ENCODE peak calls at places on chromosomes 4 and X, in four cellular contexts. E is HepG2, P is PC-3, W is H9. K is an unnamed sample.

GRCh38 chrX:18833071-18833731 is 125.8 kb downstream of the PPEF1 start:
- DNase-seq in E (no peak), P (no peak), W (no peak), K (peak; percentile 73)

GRCh38 chr4:54281060-54281781 is 52.1 kb downstream of the PDGFRA start:
- DNase-seq in E (no peak), P (peak; percentile 90), W (no peak), K (peak; percentile 90)

GRCh38 chr4:89539797-89540711 is 232.5 kb upstream of the GPRIN3 start:
- DNase-seq in E (no peak), P (no peak), W (no peak), K (no peak)

GRCh38 chr4:71202703-71203102 is 136.1 kb upstream of the SLC4A4 start:
- DNase-seq in E (no peak), P (no peak), W (no peak), K (no peak)

GRCh38 chrX:47697171-47697570 is 38.2 kb upstream of the UXT start:
- DNase-seq in E (no peak), P (peak; percentile 42), W (no peak), K (no peak)

GRCh38 chrX:2629316-2630168 is 61.6 kb upstream of the CD99 start:
- DNase-seq in E (peak; percentile 28), P (no peak), W (no peak), K (no peak)

GRCh38 chrX:109890910-109891502 is 111.9 kb upstream of the TMEM164 start:
- DNase-seq in E (peak; percentile 43), P (peak; percentile 74), W (peak; percentile 76), K (peak; percentile 43)

GRCh38 chrX:3520987-3521875 is 174.8 kb upstream of the MXRA5 start:
- DNase-seq in E (no peak), P (no peak), W (no peak), K (no peak)

GRCh38 chr4:158777423-158777822 is 8.6 kb downstream of the FNIP2 start:
- DNase-seq in E (peak; percentile 45), P (no peak), W (no peak), K (no peak)

GRCh38 chrX:24619647-24620046 is 27.5 kb downstream of the PCYT1B start:
- DNase-seq in E (peak; percentile 36), P (peak; percentile 80), W (no peak), K (peak; percentile 18)

GRCh38 chrX:114717921-114718320 is 134.0 kb downstream of the HTR2C start:
- DNase-seq in E (no peak), P (no peak), W (peak; percentile 77), K (no peak)

GRCh38 chr4:118032691-118033090 is 1.6 kb upstream of the NDST3 start:
- DNase-seq in E (no peak), P (peak; percentile 60), W (peak; percentile 52), K (no peak)

GRCh38 chrX:48626401-48627298 is 29.4 kb downstream of the WDR13 start:
- DNase-seq in E (no peak), P (peak; percentile 6), W (no peak), K (no peak)

GRCh38 chrX:145843196-145843595 is 25.6 kb downstream of the SLITRK2 start:
- DNase-seq in E (no peak), P (no peak), W (no peak), K (no peak)

GRCh38 chr4:73019462-73020047 is 50.0 kb downstream of the COX18 start:
- DNase-seq in E (peak; percentile 23), P (peak; percentile 78), W (no peak), K (no peak)

GRCh38 chr4:21991050-21991449 is 42.5 kb upstream of the KCNIP4 start:
- DNase-seq in E (no peak), P (no peak), W (no peak), K (no peak)

GRCh38 chr4:91127891-91128290 is 1000.7 kb downstream of the CCSER1 start:
- DNase-seq in E (no peak), P (no peak), W (no peak), K (peak; percentile 39)

GRCh38 chr4:94978904-94979303 is 221.1 kb downstream of the BMPR1B start:
- DNase-seq in E (no peak), P (peak; percentile 7), W (no peak), K (no peak)

GRCh38 chr4:173014113-173014558 is 154.5 kb upstream of the GALNT7 start:
- DNase-seq in E (no peak), P (peak; percentile 57), W (peak; percentile 86), K (peak; percentile 48)

GRCh38 chrX:56248492-56248891 is 16.3 kb downstream of the KLF8 start:
- DNase-seq in E (peak; percentile 5), P (peak; percentile 60), W (peak; percentile 34), K (peak; percentile 48)

GRCh38 chr4:54930226-54930625 is 195.2 kb downstream of the KDR start:
- DNase-seq in E (no peak), P (peak; percentile 19), W (no peak), K (peak; percentile 52)

GRCh38 chr4:48722509-48723446 is 57.3 kb downstream of the FRYL start:
- DNase-seq in E (no peak), P (no peak), W (no peak), K (no peak)

DNA sequence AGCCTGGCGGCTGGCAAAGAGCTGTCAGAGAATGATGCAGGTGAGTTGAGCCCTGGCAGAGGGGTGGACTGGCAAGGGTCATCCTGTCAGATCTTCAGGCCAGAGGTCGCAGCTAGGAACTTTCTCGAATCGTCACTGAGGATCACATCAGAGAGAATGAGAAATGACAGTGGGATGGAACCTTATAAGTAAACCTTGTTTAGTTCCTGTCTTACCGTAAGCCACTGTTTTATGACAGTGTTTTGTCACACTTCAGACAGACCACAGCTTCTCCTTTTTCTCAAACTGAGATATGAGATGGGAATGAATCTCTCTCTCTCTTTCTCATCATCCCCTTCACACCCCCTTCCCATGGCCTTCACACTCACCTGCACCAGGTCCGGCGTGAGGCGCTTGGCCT is 9.3 kb downstream of the DIPK2B start:
- DNase-seq in E (no peak), P (no peak), W (no peak), K (no peak)
- H3K27ac ChIP-seq in E (no peak overlapping the region), P (peak overlapping the region; percentile 70), W (no peak overlapping the region), K (no peak overlapping the region)

GRCh38 chr4:187617117-187617516 is 378.5 kb upstream of the ZFP42 start:
- DNase-seq in E (no peak), P (no peak), W (no peak), K (no peak)
- H3K4me1 ChIP-seq in E (no peaks in the 10 kb centered on the region), P (peaks cover 3% of the 10 kb centered on the region), W (no peaks in the 10 kb centered on the region), K (no peaks in the 10 kb centered on the region)

GRCh38 chr4:8112036-8112576 is 46.5 kb downstream of the ABLIM2 start:
- DNase-seq in E (no peak), P (no peak), W (no peak), K (peak; percentile 16)

GRCh38 chr4:8108991-8109390 is 49.6 kb downstream of the ABLIM2 start:
- DNase-seq in E (no peak), P (no peak), W (no peak), K (peak; percentile 34)

GRCh38 chr4:8108261-8108660 is 50.4 kb downstream of the ABLIM2 start:
- DNase-seq in E (no peak), P (no peak), W (no peak), K (peak; percentile 38)

GRCh38 chr4:8109406-8110065 is 49.1 kb downstream of the ABLIM2 start:
- DNase-seq in E (no peak), P (no peak), W (no peak), K (no peak)

DNA sequence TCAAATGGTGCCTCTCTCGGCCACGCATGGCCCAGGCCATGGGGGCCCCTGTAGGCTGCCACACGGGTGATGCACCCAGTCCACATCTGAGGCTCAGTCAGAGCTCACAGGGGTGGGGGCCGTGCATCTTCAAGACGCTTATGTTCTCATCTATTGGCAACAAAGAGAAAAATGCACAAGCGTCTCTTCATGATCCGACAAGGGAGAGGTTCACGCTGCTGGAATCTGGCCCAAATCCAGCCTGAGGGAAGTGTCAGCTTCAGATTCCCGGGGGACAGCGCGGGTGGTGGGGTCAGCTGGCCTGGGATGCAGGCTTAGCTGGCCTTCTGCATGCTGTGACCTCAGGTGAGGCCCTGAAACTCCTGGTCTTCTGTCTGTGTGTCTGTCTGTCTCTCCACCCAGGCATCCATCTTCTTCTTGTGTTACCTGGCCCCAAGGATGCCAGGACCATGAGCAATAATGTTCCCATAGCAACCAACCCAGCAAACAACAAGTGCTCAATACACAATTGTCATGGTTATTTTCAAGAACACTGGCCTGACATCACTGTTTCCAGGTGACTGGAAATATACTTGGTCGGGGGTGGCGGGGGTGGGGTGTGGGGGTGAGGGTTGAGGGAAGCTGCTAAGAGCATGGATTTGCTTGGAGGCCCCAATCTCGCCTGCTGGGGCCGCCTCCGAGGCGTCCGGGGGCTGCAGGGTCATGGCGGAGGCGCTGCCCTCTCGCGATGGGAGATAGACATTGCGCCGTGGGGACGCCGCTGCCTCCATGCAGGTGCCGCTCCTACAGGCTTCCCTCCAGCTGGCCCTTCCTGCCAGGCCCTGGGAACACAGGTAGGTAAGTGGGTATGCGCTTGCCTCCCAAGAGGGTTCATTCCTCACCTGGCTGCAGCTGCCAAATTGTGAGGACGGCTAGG is 48.3 kb downstream of the ABLIM2 start:
- DNase-seq in E (peak; percentile 21), P (peak; percentile 40), W (peak; percentile 93), K (no peak)
- H3K27ac ChIP-seq in E (no peak overlapping the region), P (no peak overlapping the region), W (no peak overlapping the region), K (no peak overlapping the region)

DNA sequence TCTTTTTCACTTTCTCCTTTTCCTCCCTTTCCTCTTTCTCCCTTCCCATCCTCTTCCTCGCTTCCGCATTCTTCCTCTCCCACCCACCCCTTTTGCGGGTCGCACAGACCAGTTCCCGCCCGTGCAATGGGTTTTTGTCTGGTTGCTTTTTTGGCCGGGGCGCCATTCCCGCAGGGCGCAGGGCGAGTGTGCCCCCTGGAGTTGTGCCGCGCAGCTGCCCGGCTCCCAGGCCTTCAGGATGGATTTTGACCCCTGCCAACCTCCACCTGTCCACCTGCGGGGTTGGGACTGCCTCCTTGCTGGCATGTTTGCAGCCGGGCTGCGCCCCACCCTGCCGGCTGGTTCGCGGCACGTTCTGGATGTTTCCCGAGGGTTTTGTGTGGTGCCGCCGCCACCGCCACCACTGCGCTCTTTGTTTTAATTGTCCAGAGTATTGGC is 578 bp upstream of the SEL1L3 start:
- DNase-seq in E (no peak), P (peak; percentile 3), W (peak; percentile 71), K (no peak)
- H3K4me1 ChIP-seq in E (peaks cover 8% of the 10 kb centered on the region), P (peaks cover 21% of the 10 kb centered on the region), W (peaks cover 11% of the 10 kb centered on the region), K (no peaks in the 10 kb centered on the region)

GRCh38 chr4:25449688-25450087 is 72.6 kb downstream of the ANAPC4 start:
- DNase-seq in E (no peak), P (no peak), W (no peak), K (no peak)
- H3K27ac ChIP-seq in E (no peak overlapping the region), P (no peak overlapping the region), W (no peak overlapping the region), K (no peak overlapping the region)

GRCh38 chr4:47510036-47510435 is 25.0 kb downstream of the ATP10D start:
- DNase-seq in E (no peak), P (no peak), W (no peak), K (no peak)
- H3K4me1 ChIP-seq in E (no peaks in the 10 kb centered on the region), P (no peaks in the 10 kb centered on the region), W (no peaks in the 10 kb centered on the region), K (peaks cover 4% of the 10 kb centered on the region)